ENCODE peak calls at places on chromosomes 16 and 17, in ten cellular contexts. C, I, Z, U, M, J, V, Y, W and R are unnamed samples.

GRCh38 chr17:60390223-60390622 is 1.7 kb downstream of the USP32 start:
- DNase-seq in Z (peak), J (no peak), W (no peak), U (peak), V (no peak), M (peak), C (peak), I (no peak), Y (no peak), R (no peak)

GRCh38 chr17:41307647-41308046 is 1.5 kb downstream of the KRTAP16-1 start:
- DNase-seq in C (no peak), M (peak), U (no peak), J (no peak), W (no peak), Y (no peak), I (no peak), V (no peak), Z (peak), R (no peak)

GRCh38 chr17:13508916-13509315 is 92.8 kb downstream of the HS3ST3A1 start:
- DNase-seq in J (no peak), U (no peak), M (no peak), I (no peak), C (peak), Y (no peak), V (peak), Z (peak), W (no peak), R (no peak)

GRCh38 chr17:55458977-55459376 is 37.3 kb upstream of the MMD start:
- DNase-seq in W (no peak), Z (peak), Y (no peak), V (peak), C (no peak), J (no peak), I (no peak), M (no peak), U (peak), R (no peak)

GRCh38 chr17:1007310-1008007 is 10.5 kb downstream of the TIMM22 start:
- DNase-seq in W (no peak), V (no peak), J (no peak), C (no peak), Y (no peak), U (no peak), I (no peak), M (no peak), Z (no peak), R (no peak)

GRCh38 chr17:6070895-6071511 is 824 bp downstream of the WSCD1 start:
- DNase-seq in J (no peak), I (peak), V (no peak), Z (no peak), U (peak), M (no peak), Y (no peak), W (peak), C (peak), R (peak)

GRCh38 chr17:28812980-28813377 is 29.6 kb downstream of the FAM222B start:
- DNase-seq in M (no peak), Z (peak), I (no peak), Y (no peak), J (peak), U (no peak), C (no peak), V (no peak), W (no peak), R (no peak)

GRCh38 chr16:58492066-58492465 is 7.9 kb upstream of the NDRG4 start:
- DNase-seq in I (no peak), U (no peak), Y (no peak), C (no peak), J (no peak), W (no peak), Z (no peak), M (no peak), V (no peak), R (no peak)

GRCh38 chr17:62696726-62697490 is 69.4 kb downstream of the MRC2 start:
- DNase-seq in C (no peak), U (no peak), Y (no peak), M (no peak), V (no peak), J (no peak), I (no peak), Z (no peak), W (peak), R (peak)

GRCh38 chr16:21072976-21073375 is 77.7 kb downstream of the DNAH3 start:
- DNase-seq in J (no peak), Y (no peak), V (no peak), C (no peak), M (no peak), I (no peak), Z (no peak), U (no peak), W (no peak), R (no peak)

GRCh38 chr17:43418441-43419374 is 19.9 kb downstream of the ARL4D start:
- DNase-seq in V (no peak), Y (no peak), J (no peak), W (no peak), M (no peak), U (peak), I (peak), Z (peak), C (peak), R (peak)

GRCh38 chr17:8939496-8940334 is 25.8 kb downstream of the PIK3R5 start:
- DNase-seq in U (no peak), Z (no peak), I (no peak), W (no peak), C (no peak), J (no peak), V (peak), Y (no peak), M (no peak), R (no peak)

GRCh38 chr17:50047488-50048126 is 8.3 kb upstream of the ITGA3 start:
- DNase-seq in W (no peak), U (peak), Y (no peak), J (no peak), I (no peak), M (no peak), Z (peak), V (no peak), C (peak), R (no peak)